ENCODE peak calls at places on chromosomes 5 and 9, in eight cellular contexts. One of them, this sample, is unnamed.

GRCh38 chr5:91977599-91977998 is 594.5 kb upstream of the ARRDC3 start:
- DNase-seq in EL: no peak
- DNase-seq in NCI-H1105 treated with DMSO at 0.1 percent for 48 hours: peak
- DNase-seq in T-helper 2 cell: no peak
- DNase-seq in HFFc6: no peak
- DNase-seq in NCI-H460: no peak
- DNase-seq in neural crest cell: no peak
- DNase-seq in vagina: no peak
- DNase-seq in this sample: no peak

GRCh38 chr5:115423541-115423940 is 121.0 kb downstream of the FEM1C start:
- DNase-seq in EL: no peak
- DNase-seq in NCI-H1105 treated with DMSO at 0.1 percent for 48 hours: no peak
- DNase-seq in T-helper 2 cell: no peak
- DNase-seq in HFFc6: no peak
- DNase-seq in NCI-H460: peak
- DNase-seq in neural crest cell: no peak
- DNase-seq in vagina: no peak
- DNase-seq in this sample: no peak

GRCh38 chr5:91257301-91257700 is 125.8 kb downstream of the ARRDC3 start:
- DNase-seq in EL: no peak
- DNase-seq in NCI-H1105 treated with DMSO at 0.1 percent for 48 hours: no peak
- DNase-seq in T-helper 2 cell: no peak
- DNase-seq in HFFc6: no peak
- DNase-seq in NCI-H460: no peak
- DNase-seq in neural crest cell: no peak
- DNase-seq in vagina: no peak
- DNase-seq in this sample: no peak

GRCh38 chr9:114031948-114032688 is 46.0 kb downstream of the AMBP start:
- DNase-seq in EL: no peak
- DNase-seq in NCI-H1105 treated with DMSO at 0.1 percent for 48 hours: no peak
- DNase-seq in T-helper 2 cell: no peak
- DNase-seq in HFFc6: no peak
- DNase-seq in NCI-H460: no peak
- DNase-seq in neural crest cell: no peak
- DNase-seq in vagina: peak
- DNase-seq in this sample: no peak

GRCh38 chr9:80707120-80707519 is 982.2 kb downstream of the TLE1 start:
- DNase-seq in EL: peak
- DNase-seq in NCI-H1105 treated with DMSO at 0.1 percent for 48 hours: no peak
- DNase-seq in T-helper 2 cell: no peak
- DNase-seq in HFFc6: no peak
- DNase-seq in NCI-H460: no peak
- DNase-seq in neural crest cell: no peak
- DNase-seq in vagina: no peak
- DNase-seq in this sample: no peak

GRCh38 chr5:176153741-176154140 is 84.5 kb upstream of the SIMC1 start:
- DNase-seq in EL: no peak
- DNase-seq in NCI-H1105 treated with DMSO at 0.1 percent for 48 hours: no peak
- DNase-seq in T-helper 2 cell: no peak
- DNase-seq in HFFc6: no peak
- DNase-seq in NCI-H460: no peak
- DNase-seq in neural crest cell: no peak
- DNase-seq in vagina: no peak
- DNase-seq in this sample: no peak

GRCh38 chr9:91298304-91298703 is 63.4 kb downstream of the AUH start:
- DNase-seq in EL: no peak
- DNase-seq in NCI-H1105 treated with DMSO at 0.1 percent for 48 hours: no peak
- DNase-seq in T-helper 2 cell: no peak
- DNase-seq in HFFc6: no peak
- DNase-seq in NCI-H460: no peak
- DNase-seq in neural crest cell: no peak
- DNase-seq in vagina: no peak
- DNase-seq in this sample: no peak

GRCh38 chr9:10208691-10209069 is 404.1 kb downstream of the PTPRD start:
- DNase-seq in EL: no peak
- DNase-seq in NCI-H1105 treated with DMSO at 0.1 percent for 48 hours: no peak
- DNase-seq in T-helper 2 cell: no peak
- DNase-seq in HFFc6: no peak
- DNase-seq in NCI-H460: no peak
- DNase-seq in neural crest cell: no peak
- DNase-seq in vagina: no peak
- DNase-seq in this sample: no peak

GRCh38 chr9:86298873-86299272 is 16.5 kb upstream of the ISCA1 start:
- DNase-seq in EL: no peak
- DNase-seq in NCI-H1105 treated with DMSO at 0.1 percent for 48 hours: no peak
- DNase-seq in T-helper 2 cell: no peak
- DNase-seq in HFFc6: no peak
- DNase-seq in NCI-H460: no peak
- DNase-seq in neural crest cell: no peak
- DNase-seq in vagina: no peak
- DNase-seq in this sample: no peak

GRCh38 chr5:88251048-88251711 is 17.5 kb downstream of the TMEM161B start:
- DNase-seq in EL: peak
- DNase-seq in NCI-H1105 treated with DMSO at 0.1 percent for 48 hours: no peak
- DNase-seq in T-helper 2 cell: no peak
- DNase-seq in HFFc6: no peak
- DNase-seq in NCI-H460: no peak
- DNase-seq in neural crest cell: no peak
- DNase-seq in vagina: no peak
- DNase-seq in this sample: no peak

GRCh38 chr9:35114113-35114847 is 1.4 kb downstream of the ATOSB start:
- DNase-seq in EL: peak
- DNase-seq in NCI-H1105 treated with DMSO at 0.1 percent for 48 hours: no peak
- DNase-seq in T-helper 2 cell: peak
- DNase-seq in HFFc6: peak
- DNase-seq in NCI-H460: peak
- DNase-seq in neural crest cell: peak
- DNase-seq in vagina: no peak
- DNase-seq in this sample: peak

GRCh38 chr9:77743381-77743780 is 95.3 kb upstream of the GNA14 start:
- DNase-seq in EL: peak
- DNase-seq in NCI-H1105 treated with DMSO at 0.1 percent for 48 hours: no peak
- DNase-seq in T-helper 2 cell: no peak
- DNase-seq in HFFc6: peak
- DNase-seq in NCI-H460: no peak
- DNase-seq in neural crest cell: no peak
- DNase-seq in vagina: no peak
- DNase-seq in this sample: no peak